ENCODE peak calls at places on chromosomes 11 and 22, in ten cellular contexts. X, A, M, B, K, V, P, N, W and T are unnamed samples.

GRCh38 chr11:60762851-60763691 is 6.4 kb downstream of the MS4A15 start:
- DNase-seq in X (no peak), N (no peak), P (no peak), A (no peak), V (no peak), K (no peak), W (no peak), M (no peak), B (peak), T (no peak)

GRCh38 chr11:15806217-15806616 is 550.1 kb downstream of the SOX6 start:
- DNase-seq in A (no peak), V (no peak), K (no peak), B (no peak), X (no peak), P (no peak), N (no peak), W (no peak), M (no peak), T (no peak)

GRCh38 chr11:69131644-69132300 is 24.0 kb upstream of the SMIM38 start:
- DNase-seq in P (peak), M (peak), B (peak), V (peak), K (peak), X (peak), A (no peak), W (no peak), N (peak), T (no peak)

GRCh38 chr11:95231881-95232605 is 1.0 kb upstream of the SESN3 start:
- DNase-seq in P (peak), B (peak), M (peak), N (no peak), K (peak), W (no peak), V (peak), A (peak), X (peak), T (peak)

GRCh38 chr22:39910875-39911601 is 10.2 kb downstream of the GRAP2 start:
- DNase-seq in B (no peak), K (no peak), W (no peak), A (no peak), P (no peak), X (no peak), M (no peak), N (no peak), V (no peak), T (no peak)

GRCh38 chr22:45082795-45083194 is 73.0 kb upstream of the PHF21B start:
- DNase-seq in A (no peak), N (no peak), B (no peak), M (no peak), X (no peak), V (no peak), W (no peak), K (no peak), P (no peak), T (no peak)

GRCh38 chr11:47248664-47249377 is at the start of gene ACP2:
- DNase-seq in N (peak), W (no peak), V (peak), K (peak), B (peak), P (peak), A (peak), M (peak), X (peak), T (peak)

GRCh38 chr22:47842119-47842518 is 1079.7 kb downstream of the TBC1D22A start:
- DNase-seq in P (no peak), B (no peak), A (no peak), V (no peak), M (no peak), X (no peak), K (no peak), N (no peak), W (no peak), T (no peak)

GRCh38 chr11:62842171-62842717 is 2.9 kb upstream of the WDR74 start:
- DNase-seq in P (no peak), W (no peak), K (no peak), B (peak), M (peak), N (no peak), V (peak), X (peak), A (no peak), T (no peak)

GRCh38 chr11:105988197-105988596 is 33.8 kb downstream of the MSANTD4 start:
- DNase-seq in N (no peak), V (no peak), W (no peak), X (no peak), B (no peak), M (no peak), K (no peak), P (no peak), A (no peak), T (no peak)

GRCh38 chr11:74820763-74821162 is 72.1 kb downstream of the RNF169 start:
- DNase-seq in X (no peak), P (no peak), M (no peak), W (peak), N (peak), K (peak), B (no peak), V (peak), A (no peak), T (no peak)

GRCh38 chr22:43127166-43127908 is 15.9 kb downstream of the MCAT start:
- DNase-seq in M (no peak), K (no peak), W (no peak), X (peak), B (no peak), V (no peak), A (no peak), P (no peak), N (no peak), T (no peak)

GRCh38 chr11:131579932-131580387 is 209.5 kb downstream of the NTM start:
- DNase-seq in M (no peak), K (peak), N (peak), B (no peak), A (no peak), W (no peak), V (peak), P (no peak), X (no peak), T (peak)

GRCh38 chr11:123413636-123414035 is 16.4 kb upstream of the GRAMD1B start:
- DNase-seq in B (no peak), N (peak), A (no peak), X (no peak), K (no peak), P (no peak), M (no peak), W (no peak), V (no peak), T (no peak)

GRCh38 chr22:49297871-49298721 is 529.6 kb downstream of the BRD1 start:
- DNase-seq in N (no peak), A (no peak), X (no peak), V (no peak), M (no peak), W (no peak), P (peak), B (no peak), K (no peak), T (no peak)

GRCh38 chr11:84117394-84117793 is 831.2 kb upstream of the CCDC90B start:
- DNase-seq in W (no peak), V (peak), B (no peak), M (no peak), A (no peak), K (peak), X (no peak), N (peak), P (no peak), T (no peak)

GRCh38 chr11:85685820-85686459 is at the start of gene CCDC89:
- DNase-seq in M (peak), A (no peak), W (no peak), B (no peak), P (no peak), K (peak), N (peak), X (peak), V (peak), T (peak)

GRCh38 chr22:20089977-20090729 is 10.1 kb downstream of the DGCR8 start:
- DNase-seq in A (no peak), P (no peak), M (no peak), N (peak), X (no peak), K (peak), V (no peak), B (no peak), W (no peak), T (no peak)

GRCh38 chr11:75245356-75246005 is 4.9 kb downstream of the TPBGL start:
- DNase-seq in B (peak), M (no peak), W (no peak), K (no peak), A (no peak), X (no peak), V (no peak), N (no peak), P (peak), T (no peak)

GRCh38 chr22:29302681-29303465 is 3.6 kb upstream of the GAS2L1 start:
- DNase-seq in A (no peak), K (no peak), N (no peak), V (no peak), X (no peak), W (no peak), M (peak), B (peak), P (no peak), T (no peak)

GRCh38 chr11:85021066-85021465 is 606.1 kb downstream of the DLG2 start:
- DNase-seq in W (no peak), K (no peak), X (no peak), P (no peak), V (no peak), B (no peak), A (no peak), M (no peak), N (no peak), T (no peak)

GRCh38 chr11:129167315-129167714 is 24.8 kb downstream of the ARHGAP32 start:
- DNase-seq in A (no peak), X (no peak), P (no peak), K (no peak), V (no peak), B (no peak), M (no peak), W (no peak), N (peak), T (no peak)

DNA sequence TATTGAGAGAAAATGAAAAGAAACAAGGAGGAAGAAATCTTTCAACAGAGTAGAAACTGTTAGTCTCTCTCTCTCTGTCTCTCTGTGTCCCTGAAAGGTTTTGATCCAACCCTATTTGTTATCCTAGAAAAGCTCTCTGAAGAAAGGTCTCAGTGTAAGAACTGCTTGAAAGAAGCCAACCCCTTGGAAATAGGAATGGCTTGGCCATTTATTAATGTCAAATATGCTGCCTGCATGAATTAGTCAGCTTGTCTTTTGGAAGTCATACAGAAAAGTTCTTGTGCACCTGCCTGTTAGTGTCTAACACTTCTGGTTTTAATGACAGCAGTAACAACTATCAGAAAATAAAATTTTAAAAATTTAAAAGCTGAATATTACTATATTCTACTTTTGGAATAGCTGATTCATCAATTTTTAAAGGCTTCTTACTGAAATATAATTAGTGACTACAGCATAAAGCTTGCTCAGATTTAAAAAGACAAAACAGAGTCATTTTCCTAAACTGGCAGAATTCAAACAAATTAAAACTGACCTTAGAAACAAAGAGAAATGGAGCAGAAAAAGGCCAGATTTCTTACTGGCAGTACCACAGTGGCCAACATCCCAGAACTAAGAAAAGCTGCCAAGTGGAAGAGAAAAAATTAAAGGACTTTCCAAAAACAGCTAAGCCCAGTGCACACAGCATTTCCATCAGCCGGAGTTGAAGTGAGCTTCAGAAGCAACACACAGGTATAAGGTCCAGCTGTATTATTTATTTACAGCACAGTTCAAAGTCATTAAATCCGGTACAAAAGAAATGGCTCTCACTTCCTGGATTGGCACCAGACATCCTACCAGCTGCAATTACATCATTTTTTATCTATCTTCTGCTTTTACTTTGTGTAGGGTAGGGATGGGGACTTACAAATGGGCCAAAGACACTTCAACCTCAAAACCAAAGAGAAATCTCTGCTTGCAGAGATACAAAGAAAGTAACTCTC is 76.3 kb downstream of the PRCP start:
- DNase-seq in P (no peak), A (no peak), X (no peak), K (no peak), W (no peak), V (no peak), M (no peak), B (no peak), N (no peak), T (no peak)
- H3K27ac ChIP-seq in P (no peak), A (no peak), X (no peak), K (no peak), W (no peak), V (no peak), M (no peak), B (no peak), N (no peak), T (peak)

GRCh38 chr22:24592846-24593809 is at the start of gene LRRC75B:
- DNase-seq in W (no peak), A (no peak), M (peak), P (peak), N (peak), X (peak), V (peak), B (peak), K (peak), T (peak)

GRCh38 chr22:24593810-24594568 is 1.1 kb upstream of the LRRC75B start:
- DNase-seq in B (no peak), V (no peak), W (no peak), P (no peak), M (peak), N (no peak), X (peak), K (no peak), A (no peak), T (no peak)

GRCh38 chr22:24591286-24591830 is 1.5 kb downstream of the LRRC75B start:
- DNase-seq in P (no peak), B (no peak), W (no peak), A (no peak), M (no peak), N (no peak), V (no peak), K (no peak), X (no peak), T (no peak)

GRCh38 chr22:24590596-24591173 is 2.2 kb downstream of the LRRC75B start:
- DNase-seq in V (no peak), A (no peak), W (no peak), B (no peak), P (no peak), K (no peak), M (no peak), X (no peak), N (no peak), T (no peak)

GRCh38 chr22:24592144-24592845 is 578 bp downstream of the LRRC75B start:
- DNase-seq in P (no peak), V (peak), K (no peak), N (no peak), B (no peak), X (peak), M (no peak), W (no peak), A (no peak), T (no peak)
- H3K27ac ChIP-seq in P (peak), V (no peak), K (peak), N (peak), B (peak), X (peak), M (peak), W (peak), A (no peak), T (peak)

GRCh38 chr11:34167961-34168360 is 62.5 kb downstream of the NAT10 start:
- DNase-seq in B (no peak), X (no peak), N (no peak), M (no peak), P (no peak), K (no peak), W (no peak), V (no peak), A (no peak), T (no peak)

GRCh38 chr11:34168642-34169051 is 63.2 kb downstream of the NAT10 start:
- DNase-seq in W (no peak), X (no peak), K (no peak), B (no peak), M (no peak), V (no peak), N (peak), A (no peak), P (no peak), T (no peak)

GRCh38 chr11:34166806-34167740 is 61.6 kb downstream of the NAT10 start:
- DNase-seq in W (no peak), A (no peak), X (no peak), P (no peak), V (no peak), B (no peak), K (no peak), M (no peak), N (no peak), T (no peak)

GRCh38 chr11:34165121-34165520 is 59.7 kb downstream of the NAT10 start:
- DNase-seq in M (no peak), B (no peak), W (no peak), V (no peak), K (no peak), P (no peak), A (no peak), X (no peak), N (no peak), T (no peak)

DNA sequence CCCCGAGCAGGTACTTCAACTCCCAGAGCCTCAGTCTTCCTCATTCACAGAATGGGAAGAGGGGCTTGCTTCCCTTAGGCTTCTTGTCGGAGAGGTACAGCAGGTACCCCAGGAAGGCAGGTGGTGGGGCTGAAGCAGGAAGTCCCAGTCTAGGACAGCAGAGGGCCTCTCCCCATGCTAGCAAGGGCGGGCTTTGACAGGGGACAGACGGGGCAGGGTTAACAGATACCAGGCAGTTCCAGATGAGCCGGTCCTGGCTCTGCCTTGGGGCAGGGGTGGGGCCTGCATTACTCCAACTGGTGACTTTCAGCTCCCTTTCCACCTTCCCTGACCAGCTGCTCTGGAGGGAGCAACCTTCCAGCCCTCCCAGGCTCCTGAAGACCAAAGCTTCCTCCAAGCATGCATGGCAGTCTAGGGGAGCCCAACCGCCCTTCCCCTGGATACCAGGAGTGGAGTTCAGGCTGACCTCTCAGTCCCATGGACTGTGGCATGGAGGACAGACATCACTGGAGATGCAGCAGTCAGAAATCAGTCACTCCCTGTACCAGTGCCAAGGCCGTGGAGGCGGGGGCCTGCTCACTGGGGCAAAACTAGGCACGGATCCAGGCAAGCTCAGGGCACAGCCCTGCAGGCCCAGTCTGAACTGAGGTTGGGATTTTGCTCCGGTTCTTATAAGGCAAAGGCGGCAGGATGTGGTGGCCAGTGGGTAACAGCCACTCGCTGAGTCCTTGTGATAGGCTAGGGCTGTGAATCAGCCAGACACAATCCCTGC is 60.5 kb downstream of the NAT10 start:
- DNase-seq in N (no peak), X (no peak), P (no peak), M (no peak), K (no peak), A (no peak), B (no peak), V (no peak), W (no peak), T (no peak)
- H3K27ac ChIP-seq in N (no peak), X (no peak), P (no peak), M (no peak), K (no peak), A (no peak), B (no peak), V (no peak), W (peak), T (no peak)

DNA sequence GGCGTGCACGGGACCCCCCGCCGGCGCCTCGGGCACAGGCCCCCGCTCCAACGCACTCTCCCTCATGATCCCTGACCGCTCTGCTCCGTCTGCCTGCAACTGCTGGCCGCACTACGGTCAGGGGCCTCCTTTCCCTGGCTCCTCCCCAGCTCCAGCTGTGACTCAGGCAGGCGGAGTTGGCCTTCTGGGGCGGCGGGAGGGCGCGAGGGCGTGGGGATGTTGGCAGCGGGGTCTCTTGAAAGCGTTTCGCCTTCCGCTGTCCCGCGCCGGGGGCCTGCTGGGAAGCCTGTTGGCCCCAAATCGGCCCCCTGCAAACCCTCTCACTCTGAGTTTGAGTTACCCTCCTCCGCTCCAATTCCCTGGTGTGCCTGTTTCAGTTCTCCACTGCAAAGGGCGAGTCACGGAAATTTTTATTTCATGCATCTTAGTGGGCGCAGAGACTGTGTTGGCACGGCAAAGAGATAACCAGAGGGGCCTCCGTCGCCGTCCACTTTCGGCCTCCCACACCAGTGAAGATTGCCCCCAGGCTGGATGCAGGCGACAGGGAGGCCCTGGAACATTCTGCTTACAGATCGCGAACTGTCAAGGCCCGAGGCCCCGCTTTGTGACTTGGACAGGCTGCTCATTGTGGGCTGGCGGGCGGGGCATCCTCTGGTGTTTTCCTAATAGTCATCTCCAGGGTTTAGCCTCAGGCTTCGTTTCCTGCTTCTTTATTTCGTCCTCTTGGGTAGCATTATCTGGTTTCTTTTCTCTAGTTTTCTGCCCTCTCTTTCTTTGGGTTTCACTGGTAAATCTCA is at the start of gene CAVIN3:
- DNase-seq in X (peak), N (peak), B (peak), W (no peak), A (no peak), M (peak), K (peak), P (peak), V (peak), T (no peak)
- H3K27ac ChIP-seq in X (peak), N (peak), B (peak), W (peak), A (no peak), M (peak), K (peak), P (peak), V (peak), T (peak)

GRCh38 chr22:37750596-37751162 is 53.8 kb downstream of the TRIOBP start:
- DNase-seq in N (no peak), K (no peak), W (no peak), M (no peak), P (no peak), A (no peak), V (no peak), B (no peak), X (no peak), T (no peak)
- H3K27ac ChIP-seq in N (peak), K (no peak), W (peak), M (peak), P (peak), A (no peak), V (peak), B (peak), X (peak), T (no peak)

GRCh38 chr22:37739611-37740049 is 42.8 kb downstream of the TRIOBP start:
- DNase-seq in B (no peak), M (no peak), K (no peak), N (no peak), V (no peak), W (no peak), P (no peak), X (no peak), A (no peak), T (no peak)
- H3K27ac ChIP-seq in B (no peak), M (no peak), K (no peak), N (peak), V (peak), W (no peak), P (peak), X (peak), A (no peak), T (peak)

DNA sequence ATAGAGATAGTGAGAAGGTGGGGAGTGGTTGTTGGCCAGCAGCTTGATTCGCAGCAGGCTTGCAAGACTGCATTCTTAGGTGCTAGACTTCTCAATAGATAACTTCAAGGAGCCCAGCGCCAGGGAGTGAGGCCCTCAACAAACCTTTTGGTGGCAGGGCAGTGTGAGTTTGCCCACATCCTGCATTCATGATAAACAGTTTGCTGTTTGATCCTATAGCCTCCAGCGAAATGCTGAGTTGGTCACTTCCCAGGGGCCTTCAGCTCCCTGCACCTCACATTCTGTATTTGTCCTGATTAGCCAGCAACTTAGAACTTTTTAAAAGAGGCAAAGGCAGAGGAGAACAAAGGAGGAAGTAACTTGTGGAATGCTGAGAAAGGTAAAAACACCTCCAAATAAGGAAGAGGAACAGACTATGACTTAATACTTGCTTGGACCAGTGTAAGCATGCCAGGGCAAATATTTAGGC is 25.1 kb downstream of the OR10A6 start:
- DNase-seq in M (no peak), A (no peak), K (no peak), P (no peak), V (no peak), W (no peak), N (no peak), X (no peak), B (no peak), T (no peak)
- H3K27ac ChIP-seq in M (no peak), A (no peak), K (no peak), P (peak), V (no peak), W (peak), N (peak), X (no peak), B (no peak), T (no peak)